ENCODE peak calls at places on chromosomes 3 and 15, in nine cellular contexts. R is hypothalamus; Q is stimulated activated CD8-positive, alpha-beta memory T cell treated with anti-CD3 and anti-CD28 coated beads, Interleukin-2, amount 100 ng/mL, for 1 hour; K is NCI-H524; D is AG20443; F is upper lobe of right lung; N is left ventricle myocardium superior; E is HT1080; I is EH. S is an unnamed sample.

GRCh38 chr3:15601046-15601398 is 347 bp downstream of the HACL1 start:
- DNase-seq in R (no peak), Q (no peak), N (no peak), D (no peak), I (no peak), E (no peak), K (no peak), F (no peak), S (no peak)

GRCh38 chr3:141455603-141456327 is 31.1 kb upstream of the RASA2 start:
- DNase-seq in F (no peak), E (no peak), I (peak; percentile 91), Q (no peak), K (no peak), D (peak; percentile 40), R (no peak), N (no peak), S (no peak)

GRCh38 chr15:66865622-66866611 is 163.9 kb downstream of the SMAD6 start:
- DNase-seq in D (no peak), I (no peak), E (no peak), R (no peak), N (peak; percentile 58), F (no peak), Q (no peak), K (no peak), S (no peak)

GRCh38 chr15:90286678-90287077 is 21.2 kb downstream of the NGRN start:
- DNase-seq in R (no peak), E (peak; percentile 44), K (peak; percentile 25), N (no peak), Q (no peak), F (no peak), D (peak; percentile 18), I (peak; percentile 46), S (no peak)

GRCh38 chr3:50687916-50688315 is 13.2 kb downstream of the DOCK3 start:
- DNase-seq in Q (no peak), D (no peak), I (no peak), E (no peak), N (no peak), K (no peak), R (no peak), F (no peak), S (no peak)

GRCh38 chr3:113055201-113055600 is 64.4 kb downstream of the GTPBP8 start:
- DNase-seq in F (no peak), E (no peak), R (no peak), K (no peak), D (no peak), Q (no peak), N (no peak), I (no peak), S (no peak)

GRCh38 chr3:58626841-58627579 is 39.6 kb downstream of the FAM3D start:
- DNase-seq in K (no peak), Q (no peak), F (no peak), R (no peak), D (no peak), I (no peak), E (no peak), N (peak; percentile 60), S (no peak)

GRCh38 chr15:76932090-76932966 is 779 bp downstream of the RCN2 start:
- DNase-seq in E (no peak), F (no peak), N (no peak), I (peak; percentile 32), K (no peak), D (no peak), R (no peak), Q (no peak), S (no peak)

GRCh38 chr3:123071581-123071980 is 4.8 kb downstream of the PDIA5 start:
- DNase-seq in N (no peak), E (no peak), R (no peak), F (no peak), D (no peak), Q (no peak), I (no peak), K (no peak), S (no peak)

GRCh38 chr3:64266065-64266874 is 41.0 kb upstream of the PRICKLE2 start:
- DNase-seq in Q (no peak), I (peak; percentile 96), R (no peak), F (no peak), N (no peak), E (peak; percentile 98), K (no peak), D (peak; percentile 73), S (no peak)

GRCh38 chr3:21839592-21839991 is 88.6 kb upstream of the ZNF385D start:
- DNase-seq in R (no peak), D (peak; percentile 82), I (peak; percentile 94), E (peak; percentile 72), Q (no peak), F (no peak), K (no peak), N (no peak), S (no peak)

GRCh38 chr15:58873267-58873666 is 60.2 kb downstream of the SLTM start:
- DNase-seq in N (no peak), K (no peak), R (no peak), Q (no peak), I (peak; percentile 68), F (no peak), E (peak; percentile 62), D (peak; percentile 80), S (no peak)

GRCh38 chr3:159654183-159655134 is 334.2 kb upstream of the IL12A start:
- DNase-seq in N (no peak), F (no peak), D (no peak), I (peak; percentile 22), E (no peak), K (no peak), Q (no peak), R (no peak), S (no peak)

GRCh38 chr3:66800941-66801545 is 197.1 kb upstream of the KBTBD8 start:
- DNase-seq in F (no peak), K (no peak), N (no peak), D (no peak), E (peak; percentile 51), R (no peak), I (peak; percentile 19), Q (no peak), S (no peak)

S was measured in keratinocyte.